ENCODE peak calls at places on chromosomes 16 and 17, in six cellular contexts. P, L, K, S, Y and F are unnamed samples.
A peak's percentile ranks its signal among the peaks of the same experiment; 100 is the strongest.

GRCh38 chr16:1746693-1747195 is 24.6 kb downstream of the NME3 start:
- DNase-seq in Y (no peak), K (no peak), L (no peak), S (no peak), P (no peak), F (no peak)

GRCh38 chr16:84730406-84731106 is 30.8 kb downstream of the USP10 start:
- DNase-seq in K (peak; percentile 36), P (peak; percentile 90), Y (peak; percentile 59), L (no peak), S (no peak), F (peak; percentile 93)

GRCh38 chr16:10828851-10829331 is 10.3 kb upstream of the TVP23A start:
- DNase-seq in K (no peak), Y (no peak), S (no peak), P (peak; percentile 62), L (no peak), F (no peak)

GRCh38 chr17:31318298-31319190 is 2.9 kb downstream of the EVI2A start:
- DNase-seq in S (peak; percentile 31), P (no peak), Y (peak; percentile 78), K (no peak), L (peak; percentile 28), F (peak; percentile 29)

GRCh38 chr17:83113792-83114191 is 34.4 kb downstream of the METRNL start:
- DNase-seq in Y (no peak), P (no peak), K (no peak), S (no peak), L (no peak), F (no peak)

GRCh38 chr17:53118948-53119347 is 703.8 kb upstream of the KIF2B start:
- DNase-seq in S (no peak), Y (no peak), P (no peak), L (no peak), K (no peak), F (no peak)

GRCh38 chr17:79797492-79798295 is 817 bp upstream of the CBX8 start:
- DNase-seq in P (no peak), K (no peak), L (no peak), Y (no peak), S (no peak), F (no peak)

GRCh38 chr16:20903116-20903888 is 2.7 kb downstream of the LYRM1 start:
- DNase-seq in K (no peak), Y (no peak), S (no peak), P (no peak), L (no peak), F (no peak)

GRCh38 chr17:78324391-78325075 is 35.3 kb downstream of the SOCS3 start:
- DNase-seq in L (no peak), S (no peak), P (peak; percentile 64), Y (peak; percentile 49), K (no peak), F (no peak)

GRCh38 chr17:82371333-82372062 is at the start of gene UTS2R:
- DNase-seq in P (no peak), Y (no peak), L (no peak), S (no peak), K (no peak), F (no peak)

GRCh38 chr16:56861092-56861610 is 3.9 kb upstream of the SLC12A3 start:
- DNase-seq in L (no peak), Y (no peak), S (no peak), P (no peak), K (no peak), F (no peak)

GRCh38 chr16:28873543-28874201 is 4.6 kb upstream of the ATP2A1 start:
- DNase-seq in P (no peak), S (peak; percentile 48), L (peak; percentile 39), Y (peak; percentile 45), K (peak; percentile 73), F (no peak)

GRCh38 chr17:42586514-42587230 is 9.1 kb upstream of the PSMC3IP start:
- DNase-seq in P (no peak), L (no peak), S (no peak), K (peak; percentile 61), Y (no peak), F (no peak)

GRCh38 chr17:42744283-42744805 is 496 bp downstream of the EZH1 start:
- DNase-seq in L (peak; percentile 51), K (peak; percentile 45), Y (peak; percentile 69), S (peak; percentile 74), P (peak; percentile 69), F (peak; percentile 52)

GRCh38 chr16:14298374-14299122 is 227.4 kb downstream of the MRTFB start:
- DNase-seq in P (no peak), K (no peak), L (no peak), S (no peak), Y (no peak), F (no peak)

GRCh38 chr17:2181206-2181983 is 122.2 kb downstream of the SMG6 start:
- DNase-seq in P (no peak), S (no peak), Y (no peak), K (no peak), L (no peak), F (no peak)

GRCh38 chr16:77594798-77595625 is 127.3 kb upstream of the NUDT7 start:
- DNase-seq in S (no peak), P (no peak), K (no peak), Y (no peak), L (no peak), F (no peak)

GRCh38 chr16:50696126-50696525 is 2.7 kb downstream of the NOD2 start:
- DNase-seq in K (no peak), L (no peak), P (no peak), S (no peak), Y (no peak), F (no peak)

GRCh38 chr16:19860146-19861030 is 24.3 kb downstream of the GPRC5B start:
- DNase-seq in Y (no peak), S (no peak), P (peak; percentile 58), K (no peak), L (no peak), F (no peak)